ENCODE peak calls at places on chromosomes 5 and 9, in five cellular contexts. J is neural progenitor cell; E is uterus; M is breast epithelium; B is CD8-positive, alpha-beta T cell. P is an unnamed sample. For H3K4me1, the result is how much of the 10 kb centered on the place peaks cover.

GRCh38 chr5:180590543-180591248 is 603 bp downstream of the SCGB3A1 start:
- DNase-seq in B (no peak), M (peak), J (peak), E (no peak), P (no peak)

GRCh38 chr5:177364159-177364962 is 6.6 kb downstream of the RGS14 start:
- DNase-seq in B (no peak), J (no peak), M (no peak), E (no peak), P (no peak)

GRCh38 chr5:43425965-43426364 is 13.8 kb upstream of the CCL28 start:
- DNase-seq in B (no peak), E (no peak), M (no peak), J (no peak), P (no peak)

GRCh38 chr5:80036621-80037020 is 1.5 kb downstream of the THBS4 start:
- DNase-seq in E (no peak), J (no peak), M (no peak), B (no peak), P (no peak)

GRCh38 chr9:91833878-91834255 is 116.2 kb downstream of the ROR2 start:
- DNase-seq in J (no peak), M (no peak), E (no peak), B (no peak), P (no peak)

GRCh38 chr9:7536310-7536939 is 263.2 kb downstream of the DMAC1 start:
- DNase-seq in B (no peak), J (peak), M (no peak), E (no peak), P (peak)

GRCh38 chr5:61440086-61440485 is 108.0 kb downstream of the ZSWIM6 start:
- DNase-seq in B (no peak), E (no peak), J (no peak), M (no peak), P (no peak)

GRCh38 chr9:126443144-126443543 is 116.5 kb downstream of the MVB12B start:
- DNase-seq in M (no peak), J (no peak), E (no peak), B (no peak), P (no peak)

GRCh38 chr5:176614805-176615478 is 5.0 kb upstream of the GPRIN1 start:
- DNase-seq in B (no peak), J (no peak), M (no peak), E (no peak), P (peak)

GRCh38 chr5:111892949-111893348 is 136.0 kb upstream of the NREP start:
- DNase-seq in J (no peak), E (no peak), M (no peak), B (no peak), P (no peak)

GRCh38 chr5:180373475-180374269 is 20.5 kb upstream of the GFPT2 start:
- DNase-seq in J (no peak), B (no peak), E (no peak), M (no peak), P (no peak)

GRCh38 chr5:154519375-154519774 is 41.3 kb upstream of the HAND1 start:
- DNase-seq in B (no peak), J (no peak), E (no peak), M (no peak), P (no peak)

GRCh38 chr5:134437340-134438267 is 25.9 kb upstream of the CDKN2AIPNL start:
- DNase-seq in B (no peak), M (no peak), J (no peak), E (no peak), P (no peak)

GRCh38 chr5:173884402-173885053 is 3.6 kb upstream of the CPEB4 start:
- DNase-seq in J (no peak), E (no peak), M (no peak), B (peak), P (no peak)

DNA sequence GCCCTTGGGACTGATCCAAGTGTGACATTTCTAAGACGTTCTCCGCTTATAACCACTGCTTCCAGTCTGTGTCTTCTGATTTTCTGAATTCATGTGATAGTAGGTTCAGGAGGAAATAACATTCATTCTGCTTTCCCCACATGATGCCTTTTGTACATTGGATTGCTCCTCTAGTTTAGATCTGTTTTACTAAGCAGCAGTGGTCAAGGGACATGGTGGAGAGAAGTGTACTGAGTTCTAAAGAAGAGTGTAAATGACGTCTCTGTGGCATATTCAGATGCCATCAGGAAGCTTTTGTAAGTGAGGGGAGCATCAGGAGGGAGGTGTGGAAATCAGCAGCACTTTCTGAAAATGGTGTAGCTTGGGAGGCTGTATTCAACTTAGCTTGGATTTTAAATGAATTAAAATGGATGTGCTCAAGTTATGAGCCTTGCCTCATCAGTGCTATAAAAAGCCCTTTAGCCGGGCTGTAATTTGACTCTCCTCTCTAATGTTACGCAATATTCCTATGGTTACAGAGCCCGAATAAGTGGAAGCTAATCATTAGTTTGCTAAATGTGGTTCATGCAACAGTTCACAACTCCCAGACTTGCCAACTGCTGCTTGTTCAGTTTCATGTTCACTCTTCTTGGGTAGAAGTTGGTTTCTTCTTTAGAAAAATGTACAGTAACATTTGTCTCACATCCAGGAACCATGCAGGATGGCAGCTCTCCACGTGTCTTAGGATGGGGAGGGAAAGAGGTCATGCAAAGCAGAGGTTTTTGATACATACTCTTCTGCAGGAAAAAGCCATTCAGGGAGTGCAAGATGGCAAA is 281.3 kb downstream of the ARHGAP26 start:
- DNase-seq in M (no peak), J (no peak), B (no peak), E (peak), P (peak)
- H3K27ac ChIP-seq in M (peak), J (no peak), B (no peak), E (peak), P (no peak)

GRCh38 chr9:14210428-14210827 is 103.5 kb downstream of the NFIB start:
- DNase-seq in M (no peak), E (no peak), J (no peak), B (no peak), P (no peak)

GRCh38 chr9:14212116-14212515 is 101.8 kb downstream of the NFIB start:
- DNase-seq in E (no peak), J (no peak), M (no peak), B (no peak), P (no peak)

GRCh38 chr9:14212697-14213420 is 101.1 kb downstream of the NFIB start:
- DNase-seq in B (no peak), J (no peak), M (no peak), E (no peak), P (no peak)

GRCh38 chr9:14213504-14213903 is 100.4 kb downstream of the NFIB start:
- DNase-seq in B (no peak), M (no peak), E (no peak), J (no peak), P (no peak)

GRCh38 chr9:14211564-14211963 is 102.4 kb downstream of the NFIB start:
- DNase-seq in E (no peak), B (no peak), M (no peak), J (no peak), P (no peak)
- H3K4me1 ChIP-seq in E (under half), B (under half), M (under half), J (under half), P (under half)

GRCh38 chr5:34712565-34712964 is 56.4 kb downstream of the RAI14 start:
- DNase-seq in E (no peak), M (no peak), J (no peak), B (no peak), P (no peak)

GRCh38 chr5:34709861-34710673 is 53.9 kb downstream of the RAI14 start:
- DNase-seq in E (no peak), B (no peak), J (no peak), M (no peak), P (no peak)

GRCh38 chr5:34707451-34708107 is 51.5 kb downstream of the RAI14 start:
- DNase-seq in B (no peak), E (no peak), J (no peak), M (no peak), P (no peak)

GRCh38 chr5:34706084-34706483 is 50.0 kb downstream of the RAI14 start:
- DNase-seq in M (no peak), J (no peak), B (no peak), E (no peak), P (no peak)

DNA sequence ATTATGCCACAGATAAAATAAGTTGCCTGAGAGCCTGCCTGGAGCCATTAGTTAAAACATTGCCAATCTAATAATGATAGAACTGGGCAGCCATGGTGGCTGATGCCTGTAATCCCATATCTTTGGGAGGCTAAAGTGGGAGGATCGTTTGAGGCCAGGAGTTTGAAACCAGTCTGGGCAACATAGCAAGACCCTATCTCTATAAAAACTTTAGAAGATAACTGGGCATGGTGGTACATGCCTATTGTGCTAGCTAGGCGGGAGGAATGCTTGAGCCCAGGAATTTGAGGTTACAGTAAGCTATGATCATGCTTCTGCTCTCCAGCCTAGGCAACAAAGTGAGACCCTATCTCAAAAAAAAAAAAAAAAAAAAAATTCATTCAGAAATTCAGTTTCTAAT is 52.6 kb downstream of the RAI14 start:
- DNase-seq in E (no peak), B (no peak), J (no peak), M (no peak), P (no peak)
- H3K27ac ChIP-seq in E (peak), B (no peak), J (no peak), M (no peak), P (no peak)

GRCh38 chr9:77710965-77711657 is 63.0 kb upstream of the GNA14 start:
- DNase-seq in J (no peak), B (no peak), E (no peak), M (no peak), P (no peak)
- H3K4me1 ChIP-seq in J (under half), B (under half), E (under half), M (under half), P (under half)

DNA sequence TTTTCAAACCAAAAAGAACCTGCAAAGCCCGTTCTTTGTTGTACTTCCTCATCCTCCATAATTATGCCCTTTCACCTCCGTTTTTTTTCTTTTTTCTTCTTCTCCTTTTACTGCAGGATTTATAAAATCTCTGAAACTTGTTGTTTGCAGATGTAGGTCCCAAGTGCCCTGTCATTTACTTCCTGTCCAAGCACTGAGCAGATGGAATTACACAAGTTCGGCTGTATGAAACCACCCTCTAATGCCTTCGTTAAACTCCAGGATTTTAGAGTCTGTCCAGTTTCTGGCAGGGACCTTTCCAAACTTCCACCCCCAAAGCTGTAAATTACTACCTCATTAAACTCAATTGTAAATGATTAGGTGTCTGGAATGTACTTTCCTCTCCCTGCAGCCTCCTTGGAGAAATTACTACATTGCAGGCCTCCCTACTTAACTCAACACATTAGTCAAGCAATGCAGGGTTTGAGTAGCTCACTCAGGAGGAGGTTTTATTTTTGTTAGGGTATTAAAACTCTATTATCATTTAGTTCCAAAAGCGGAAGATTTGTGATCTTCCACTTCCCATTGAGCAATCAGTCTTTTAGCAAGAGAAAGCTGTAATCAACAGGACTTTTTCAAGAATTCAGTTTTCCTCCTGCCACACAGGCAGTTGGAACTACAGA is 125.6 kb upstream of the LPAR1 start:
- DNase-seq in J (no peak), M (no peak), E (peak), B (no peak), P (no peak)
- H3K27ac ChIP-seq in J (no peak), M (peak), E (no peak), B (no peak), P (peak)

GRCh38 chr5:14171091-14171490 is 27.9 kb downstream of the TRIO start:
- DNase-seq in J (no peak), M (no peak), E (no peak), B (no peak), P (no peak)
- H3K4me1 ChIP-seq in J (under half), M (under half), E (under half), B (under half), P (half or more)

GRCh38 chr5:138832218-138832617 is 42.9 kb downstream of the LRRTM2 start:
- DNase-seq in E (no peak), M (no peak), J (no peak), B (no peak), P (no peak)
- H3K27ac ChIP-seq in E (no peak), M (no peak), J (no peak), B (no peak), P (no peak)

GRCh38 chr9:127778280-127779135 is at the start of gene SH2D3C:
- DNase-seq in E (no peak), J (no peak), M (no peak), B (no peak), P (no peak)
- H3K4me1 ChIP-seq in E (under half), J (under half), M (under half), B (half or more), P (under half)